ENCODE peak calls at places on chromosome 14, in eight cellular contexts. Y, Q, M, R, C, G, V and D are unnamed samples.

GRCh38 chr14:90842726-90843125 is 26.5 kb upstream of the TTC7B start:
- DNase-seq in Y (no peak), Q (no peak), M (no peak), R (no peak), C (no peak), G (no peak), V (peak; percentile 17), D (no peak)

GRCh38 chr14:29580763-29581162 is 346.9 kb downstream of the PRKD1 start:
- DNase-seq in Y (no peak), Q (no peak), M (no peak), R (no peak), C (no peak), G (no peak), V (no peak), D (no peak)

GRCh38 chr14:35532783-35533356 is 1.1 kb upstream of the INSM2 start:
- DNase-seq in Y (no peak), Q (no peak), M (no peak), R (no peak), C (no peak), G (no peak), V (no peak), D (no peak)

GRCh38 chr14:35122696-35123387 is 490 bp downstream of the PRORP start:
- DNase-seq in Y (no peak), Q (no peak), M (no peak), R (peak; percentile 33), C (no peak), G (no peak), V (peak; percentile 61), D (peak; percentile 27)

GRCh38 chr14:58298880-58299664 is 717 bp downstream of the ARID4A start:
- DNase-seq in Y (no peak), Q (peak; percentile 38), M (no peak), R (no peak), C (no peak), G (peak; percentile 23), V (no peak), D (no peak)

GRCh38 chr14:103858063-103858820 is 10.9 kb upstream of the PPP1R13B start:
- DNase-seq in Y (no peak), Q (no peak), M (no peak), R (no peak), C (no peak), G (no peak), V (no peak), D (no peak)

GRCh38 chr14:43145361-43145760 is 1361.7 kb downstream of the FSCB start:
- DNase-seq in Y (no peak), Q (no peak), M (no peak), R (no peak), C (no peak), G (no peak), V (no peak), D (no peak)

GRCh38 chr14:47194051-47194450 is 481.4 kb downstream of the MDGA2 start:
- DNase-seq in Y (no peak), Q (no peak), M (no peak), R (peak; percentile 70), C (no peak), G (peak; percentile 50), V (peak; percentile 23), D (no peak)

GRCh38 chr14:36626150-36626549 is 35.5 kb upstream of the PAX9 start:
- DNase-seq in Y (no peak), Q (peak; percentile 15), M (no peak), R (no peak), C (no peak), G (no peak), V (no peak), D (no peak)

GRCh38 chr14:93736378-93737014 is 51.8 kb downstream of the PRIMA1 start:
- DNase-seq in Y (no peak), Q (peak; percentile 4), M (no peak), R (no peak), C (no peak), G (no peak), V (no peak), D (no peak)

GRCh38 chr14:106802413-106803364 is 1276.3 kb downstream of the TMEM121 start:
- DNase-seq in Y (no peak), Q (no peak), M (no peak), R (no peak), C (no peak), G (no peak), V (no peak), D (no peak)

GRCh38 chr14:22200977-22201605 is 387.9 kb downstream of the DAD1 start:
- DNase-seq in Y (no peak), Q (peak; percentile 57), M (peak; percentile 10), R (peak; percentile 43), C (no peak), G (peak; percentile 79), V (peak; percentile 57), D (peak; percentile 20)

GRCh38 chr14:102824832-102825231 is 47.6 kb downstream of the TRAF3 start:
- DNase-seq in Y (no peak), Q (no peak), M (no peak), R (peak; percentile 81), C (peak; percentile 36), G (peak; percentile 26), V (peak; percentile 49), D (no peak)

GRCh38 chr14:102795060-102795925 is 18.0 kb downstream of the TRAF3 start:
- DNase-seq in Y (no peak), Q (peak; percentile 69), M (peak; percentile 70), R (peak; percentile 97), C (peak; percentile 83), G (peak; percentile 91), V (peak; percentile 94), D (no peak)

GRCh38 chr14:104294628-104294982 is 156.2 kb downstream of the KIF26A start:
- DNase-seq in Y (no peak), Q (no peak), M (no peak), R (no peak), C (no peak), G (no peak), V (no peak), D (no peak)

DNA sequence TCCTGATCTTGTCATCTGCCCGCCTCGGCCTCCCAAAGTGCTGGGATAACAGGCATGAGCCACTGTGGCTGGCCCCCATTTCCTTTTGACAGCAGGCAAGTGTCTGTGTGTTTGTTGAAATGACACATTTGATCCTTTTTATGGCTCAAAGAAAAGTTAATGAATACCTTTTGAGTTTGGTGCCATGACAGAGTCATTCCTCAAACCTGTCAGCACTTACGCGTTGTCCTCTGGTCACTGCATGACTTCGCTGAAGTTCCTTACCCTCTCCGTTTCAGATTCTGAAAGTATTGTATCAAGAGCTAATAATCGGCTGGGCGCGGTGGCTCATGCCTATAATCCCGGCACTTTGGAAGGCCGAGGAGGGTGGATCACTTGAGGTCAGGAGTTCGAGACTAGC is 32.4 kb downstream of the NEMF start:
- DNase-seq in Y (no peak), Q (no peak), M (no peak), R (no peak), C (no peak), G (no peak), V (no peak), D (no peak)
- H3K4me3 ChIP-seq in Y (no peak overlapping the region), Q (no peak overlapping the region), M (no peak overlapping the region), R (no peak overlapping the region), C (no peak overlapping the region), G (no peak overlapping the region), V (no peak overlapping the region), D (no peak overlapping the region)

GRCh38 chr14:75452900-75453816 is 25.3 kb downstream of the JDP2 start:
- DNase-seq in Y (peak; percentile 92), Q (no peak), M (peak; percentile 86), R (peak; percentile 80), C (peak; percentile 84), G (peak; percentile 48), V (peak; percentile 88), D (peak; percentile 63)
- H3K4me3 ChIP-seq in Y (no peak overlapping the region), Q (no peak overlapping the region), M (no peak overlapping the region), R (no peak overlapping the region), C (no peak overlapping the region), G (no peak overlapping the region), V (no peak overlapping the region), D (no peak overlapping the region)

GRCh38 chr14:49951946-49952345 is 59.1 kb downstream of the ARF6 start:
- DNase-seq in Y (no peak), Q (no peak), M (no peak), R (no peak), C (no peak), G (no peak), V (no peak), D (no peak)

GRCh38 chr14:49953196-49953595 is 60.3 kb downstream of the ARF6 start:
- DNase-seq in Y (no peak), Q (no peak), M (no peak), R (no peak), C (no peak), G (no peak), V (no peak), D (no peak)

GRCh38 chr14:49946320-49947141 is 53.6 kb downstream of the ARF6 start:
- DNase-seq in Y (no peak), Q (no peak), M (peak; percentile 50), R (peak; percentile 81), C (peak; percentile 23), G (peak; percentile 94), V (peak; percentile 74), D (peak; percentile 79)

GRCh38 chr14:49954171-49954631 is 61.3 kb downstream of the ARF6 start:
- DNase-seq in Y (no peak), Q (no peak), M (no peak), R (peak; percentile 52), C (no peak), G (no peak), V (no peak), D (no peak)

DNA sequence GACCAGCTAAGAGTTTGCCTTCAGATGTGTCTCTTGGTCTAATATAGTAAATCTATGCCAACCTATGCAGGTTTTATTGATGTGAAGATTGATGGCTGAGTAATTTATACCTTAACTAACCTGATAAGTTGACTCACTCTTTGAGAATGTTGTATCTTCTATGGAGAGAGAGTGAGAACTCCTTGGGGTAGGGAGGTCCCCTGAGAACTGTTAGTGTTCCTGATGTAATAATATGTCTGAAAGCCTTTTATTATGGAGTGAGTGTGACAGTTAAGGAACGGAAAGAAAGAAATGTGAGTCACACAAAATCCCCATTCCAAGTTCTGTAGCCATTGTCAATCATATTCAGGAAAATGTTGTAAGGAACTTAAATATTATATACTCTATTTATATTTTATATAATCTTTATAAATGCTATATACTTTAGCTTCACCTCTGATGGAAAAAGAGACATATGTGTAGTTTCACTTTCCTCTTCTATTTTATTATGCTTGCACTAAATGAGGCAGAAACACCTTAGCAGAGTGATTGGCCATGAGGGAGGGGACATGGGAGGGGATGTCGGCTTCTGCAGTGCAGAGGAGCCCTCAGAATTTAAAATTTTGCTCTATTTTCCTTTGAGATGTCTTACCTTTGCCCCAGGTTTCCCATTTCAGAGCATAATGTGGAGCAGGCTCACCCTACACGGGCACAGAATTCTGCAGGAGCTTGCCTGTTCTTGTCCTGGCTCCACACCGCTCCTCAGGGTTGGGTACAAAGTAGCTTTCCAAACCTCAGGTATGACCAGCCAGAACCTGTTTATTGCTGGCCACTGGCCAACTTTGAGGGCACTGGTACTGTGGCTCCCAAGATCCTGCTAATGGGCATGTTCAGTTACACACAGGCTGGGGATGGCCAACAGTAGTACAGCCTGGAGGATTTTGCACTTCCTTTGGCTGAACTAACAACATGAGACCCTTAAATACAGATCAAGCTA is 57.7 kb downstream of the ARF6 start:
- DNase-seq in Y (no peak), Q (no peak), M (no peak), R (no peak), C (no peak), G (peak; percentile 71), V (no peak), D (no peak)
- H3K4me3 ChIP-seq in Y (no peak overlapping the region), Q (no peak overlapping the region), M (no peak overlapping the region), R (no peak overlapping the region), C (no peak overlapping the region), G (no peak overlapping the region), V (no peak overlapping the region), D (no peak overlapping the region)

DNA sequence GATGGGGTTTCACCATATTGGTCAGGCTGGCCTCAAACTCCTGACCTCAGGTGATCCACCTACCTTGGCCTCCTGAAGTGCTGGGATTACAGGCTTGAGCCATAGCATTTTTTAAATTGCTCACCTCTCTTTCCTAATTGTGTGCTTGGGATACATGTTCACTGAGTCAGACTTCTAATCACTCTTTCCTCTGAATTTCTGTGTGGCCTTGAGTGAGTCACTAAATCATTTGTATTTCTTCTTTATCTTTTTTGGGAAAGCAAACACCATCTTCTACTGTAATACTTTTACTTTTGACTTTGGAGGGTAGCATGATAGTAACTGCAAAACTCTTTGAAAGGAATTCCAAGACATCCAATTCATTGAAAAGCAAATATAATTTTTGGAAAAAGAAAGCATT is 60.8 kb downstream of the FLRT2 start:
- DNase-seq in Y (no peak), Q (no peak), M (no peak), R (peak; percentile 81), C (no peak), G (no peak), V (peak; percentile 48), D (no peak)
- H3K4me3 ChIP-seq in Y (no peak overlapping the region), Q (no peak overlapping the region), M (no peak overlapping the region), R (no peak overlapping the region), C (no peak overlapping the region), G (no peak overlapping the region), V (no peak overlapping the region), D (no peak overlapping the region)